ENCODE peak calls at places on chromosomes 16 and 17, in ten cellular contexts. Z is NCI-H1436; Q is hippocampal formation; E is IMR-90; H is breast epithelium; D is pulmonary artery endothelial cell; S is NCI-H524; O is WTC11; T is prostate gland; L is CD8-positive, alpha-beta T cell. V is an unnamed sample.

GRCh38 chr16:89562027-89562599 is 1.6 kb downstream of the RPL13 start:
- DNase-seq in E (no peak), H (no peak), O (no peak), T (peak), S (no peak), L (no peak), Z (no peak), Q (no peak), D (no peak), V (no peak)

GRCh38 chr16:75257886-75258806 is 6.7 kb upstream of the BCAR1 start:
- DNase-seq in O (peak), T (no peak), H (no peak), Z (no peak), S (no peak), Q (no peak), L (no peak), E (no peak), D (no peak), V (no peak)

GRCh38 chr16:67150058-67150832 is 553 bp downstream of the B3GNT9 start:
- DNase-seq in L (no peak), Z (peak), T (no peak), O (peak), D (no peak), E (peak), S (peak), H (no peak), Q (no peak), V (no peak)

GRCh38 chr17:41446806-41447205 is 6.0 kb upstream of the KRT38 start:
- DNase-seq in H (no peak), Z (no peak), O (no peak), S (no peak), L (no peak), Q (no peak), E (peak), T (no peak), D (no peak), V (no peak)

GRCh38 chr17:19867094-19867653 is 562 bp downstream of the ULK2 start:
- DNase-seq in T (peak), E (peak), H (peak), Z (peak), O (peak), S (peak), Q (peak), D (no peak), L (peak), V (peak)

GRCh38 chr16:80580109-80580832 is 39.5 kb downstream of the DYNLRB2 start:
- DNase-seq in Z (no peak), H (no peak), D (no peak), S (no peak), Q (no peak), O (no peak), L (peak), T (no peak), E (peak), V (no peak)

GRCh38 chr16:85251225-85251760 is 139.0 kb upstream of the CIBAR2 start:
- DNase-seq in H (no peak), D (no peak), T (no peak), Z (no peak), E (no peak), O (no peak), L (no peak), S (no peak), Q (no peak), V (no peak)

GRCh38 chr17:55479903-55480302 is 31.3 kb downstream of the SMIM36 start:
- DNase-seq in Q (no peak), Z (no peak), O (no peak), H (no peak), E (no peak), D (no peak), L (no peak), S (no peak), T (no peak), V (no peak)

GRCh38 chr16:84914273-84914672 is 94.5 kb downstream of the CRISPLD2 start:
- DNase-seq in L (no peak), T (peak), E (no peak), Q (no peak), D (no peak), S (no peak), Z (no peak), H (no peak), O (no peak), V (peak)

GRCh38 chr17:53749178-53749577 is 73.5 kb upstream of the KIF2B start:
- DNase-seq in D (no peak), E (no peak), L (no peak), O (no peak), Q (no peak), T (no peak), S (no peak), Z (no peak), H (no peak), V (no peak)

GRCh38 chr17:19238167-19238505 is 970 bp downstream of the EPN2 start:
- DNase-seq in E (no peak), T (peak), Q (peak), L (peak), O (peak), D (no peak), Z (peak), S (no peak), H (no peak), V (peak)

GRCh38 chr17:58335779-58336455 is 7.3 kb upstream of the TSPOAP1 start:
- DNase-seq in L (peak), Z (no peak), D (no peak), S (no peak), E (no peak), O (no peak), Q (no peak), H (peak), T (no peak), V (peak)

GRCh38 chr16:12092347-12092882 is 115.9 kb downstream of the SNX29 start:
- DNase-seq in H (no peak), E (peak), L (no peak), T (no peak), D (no peak), O (no peak), Z (no peak), Q (no peak), S (no peak), V (peak)

GRCh38 chr16:66913711-66914110 is 5.0 kb downstream of the CDH16 start:
- DNase-seq in H (no peak), O (no peak), Z (no peak), Q (no peak), T (no peak), S (no peak), E (no peak), D (no peak), L (no peak), V (no peak)

GRCh38 chr16:3135120-3135715 is 389 bp downstream of the ZNF213 start:
- DNase-seq in Q (no peak), E (no peak), L (no peak), Z (no peak), S (no peak), O (no peak), T (no peak), H (no peak), D (no peak), V (no peak)

V was measured in pons.